ENCODE peak calls at places on chromosomes 16 and 17, in five cellular contexts. One of them, this sample, is unnamed.

GRCh38 chr16:69706256-69706974 is 19.9 kb downstream of the NQO1 start:
- DNase-seq in fibroblast of mammary gland: peak
- DNase-seq in erythroblast: no peak
- DNase-seq in T-helper 2 cell: no peak
- DNase-seq in Right ventricle myocardium superior: no peak
- DNase-seq in this sample: no peak

GRCh38 chr17:44785921-44786320 is 27.1 kb downstream of the ADAM11 start:
- DNase-seq in fibroblast of mammary gland: no peak
- DNase-seq in erythroblast: no peak
- DNase-seq in T-helper 2 cell: no peak
- DNase-seq in Right ventricle myocardium superior: peak
- DNase-seq in this sample: no peak

GRCh38 chr16:68382296-68382718 is 66.0 kb downstream of the SMPD3 start:
- DNase-seq in T-helper 2 cell: peak
- DNase-seq in erythroblast: peak
- DNase-seq in Right ventricle myocardium superior: no peak
- DNase-seq in fibroblast of mammary gland: no peak
- DNase-seq in this sample: peak

GRCh38 chr17:49260011-49260921 is 29.7 kb upstream of the PHOSPHO1 start:
- DNase-seq in Right ventricle myocardium superior: peak
- DNase-seq in T-helper 2 cell: peak
- DNase-seq in fibroblast of mammary gland: peak
- DNase-seq in erythroblast: peak
- DNase-seq in this sample: peak

GRCh38 chr17:74780443-74781238 is 4.5 kb upstream of the NAT9 start:
- DNase-seq in fibroblast of mammary gland: peak
- DNase-seq in T-helper 2 cell: peak
- DNase-seq in erythroblast: peak
- DNase-seq in Right ventricle myocardium superior: no peak
- DNase-seq in this sample: peak

GRCh38 chr17:67711916-67712315 is 5.8 kb upstream of the NOL11 start:
- DNase-seq in erythroblast: no peak
- DNase-seq in fibroblast of mammary gland: no peak
- DNase-seq in T-helper 2 cell: no peak
- DNase-seq in Right ventricle myocardium superior: no peak
- DNase-seq in this sample: no peak

GRCh38 chr17:41522301-41523224 is 3.9 kb upstream of the KRT15 start:
- DNase-seq in fibroblast of mammary gland: no peak
- DNase-seq in Right ventricle myocardium superior: peak
- DNase-seq in erythroblast: no peak
- DNase-seq in T-helper 2 cell: no peak
- DNase-seq in this sample: no peak

GRCh38 chr16:21194771-21195301 is 16.5 kb downstream of the ZP2 start:
- DNase-seq in fibroblast of mammary gland: peak
- DNase-seq in Right ventricle myocardium superior: no peak
- DNase-seq in erythroblast: no peak
- DNase-seq in T-helper 2 cell: no peak
- DNase-seq in this sample: no peak

GRCh38 chr17:37844158-37844976 is 79.8 kb upstream of the TBC1D3K start:
- DNase-seq in fibroblast of mammary gland: peak
- DNase-seq in T-helper 2 cell: peak
- DNase-seq in Right ventricle myocardium superior: peak
- DNase-seq in erythroblast: peak
- DNase-seq in this sample: peak

GRCh38 chr16:53945996-53946395 is 242.0 kb downstream of the FTO start:
- DNase-seq in T-helper 2 cell: peak
- DNase-seq in fibroblast of mammary gland: peak
- DNase-seq in erythroblast: peak
- DNase-seq in Right ventricle myocardium superior: no peak
- DNase-seq in this sample: no peak

GRCh38 chr17:74249966-74250365 is 24.1 kb upstream of the DNAI2 start:
- DNase-seq in Right ventricle myocardium superior: no peak
- DNase-seq in erythroblast: no peak
- DNase-seq in T-helper 2 cell: no peak
- DNase-seq in fibroblast of mammary gland: no peak
- DNase-seq in this sample: no peak

GRCh38 chr16:2712546-2712945 is 7.5 kb downstream of the PRSS27 start:
- DNase-seq in fibroblast of mammary gland: no peak
- DNase-seq in Right ventricle myocardium superior: no peak
- DNase-seq in erythroblast: no peak
- DNase-seq in T-helper 2 cell: no peak
- DNase-seq in this sample: no peak

GRCh38 chr16:79950932-79951719 is 350.6 kb upstream of the MAF start:
- DNase-seq in fibroblast of mammary gland: no peak
- DNase-seq in erythroblast: no peak
- DNase-seq in Right ventricle myocardium superior: no peak
- DNase-seq in T-helper 2 cell: no peak
- DNase-seq in this sample: no peak